ENCODE peak calls at places on chromosomes 12 and 14, in six cellular contexts. F, W, X, B, A and Y are unnamed samples.

GRCh38 chr14:33280646-33281045 is 342.0 kb downstream of the NPAS3 start:
- DNase-seq in B (no peak), W (no peak), F (no peak), A (no peak), X (no peak), Y (no peak)

GRCh38 chr14:31934767-31935266 is 142.3 kb upstream of the ARHGAP5 start:
- DNase-seq in B (no peak), F (no peak), A (peak; percentile 15), W (peak; percentile 31), X (peak; percentile 70), Y (no peak)

GRCh38 chr12:124792961-124793441 is 70.7 kb downstream of the SCARB1 start:
- DNase-seq in W (no peak), F (no peak), A (no peak), X (no peak), B (no peak), Y (no peak)

GRCh38 chr12:116717466-116718457 is 20.1 kb downstream of the SPRING1 start:
- DNase-seq in F (peak; percentile 55), A (peak; percentile 63), W (no peak), B (no peak), X (no peak), Y (peak; percentile 80)

GRCh38 chr12:56128669-56129209 is 672 bp downstream of the ESYT1 start:
- DNase-seq in F (peak; percentile 53), B (peak; percentile 85), W (peak; percentile 32), A (peak; percentile 37), X (peak; percentile 15), Y (no peak)

GRCh38 chr12:46450279-46450748 is 77.7 kb upstream of the SLC38A2 start:
- DNase-seq in A (peak; percentile 90), X (peak; percentile 76), F (peak; percentile 65), W (no peak), B (no peak), Y (peak; percentile 80)

GRCh38 chr14:104283197-104284106 is 145.1 kb downstream of the KIF26A start:
- DNase-seq in A (no peak), W (no peak), F (peak; percentile 36), X (no peak), B (peak; percentile 72), Y (peak; percentile 45)

GRCh38 chr12:3218150-3218845 is 141.1 kb downstream of the TSPAN9 start:
- DNase-seq in X (peak; percentile 45), W (no peak), B (no peak), A (peak; percentile 83), F (peak; percentile 59), Y (peak; percentile 76)

GRCh38 chr14:63501429-63501828 is 41.7 kb downstream of the PPP2R5E start:
- DNase-seq in F (no peak), X (no peak), B (no peak), W (no peak), A (no peak), Y (no peak)

GRCh38 chr12:50924131-50924438 is 28.3 kb upstream of the HIGD1C start:
- DNase-seq in A (no peak), W (no peak), F (no peak), X (no peak), B (no peak), Y (no peak)

GRCh38 chr12:93982847-93983315 is 165.5 kb upstream of the PLXNC1 start:
- DNase-seq in W (no peak), B (no peak), F (no peak), A (peak; percentile 27), X (no peak), Y (no peak)

GRCh38 chr14:103382375-103382774 is 2.8 kb upstream of the MARK3 start:
- DNase-seq in F (no peak), A (no peak), X (no peak), W (no peak), B (no peak), Y (no peak)

GRCh38 chr12:43590307-43590706 is 38.3 kb upstream of the ADAMTS20 start:
- DNase-seq in B (no peak), X (no peak), A (no peak), F (no peak), W (no peak), Y (no peak)

GRCh38 chr14:103233328-103233727 is 100.7 kb upstream of the EIF5 start:
- DNase-seq in F (no peak), W (no peak), A (no peak), X (no peak), B (no peak), Y (no peak)

GRCh38 chr12:108856428-108857157 is 790 bp downstream of the SSH1 start:
- DNase-seq in F (peak; percentile 85), B (peak; percentile 89), A (peak; percentile 90), X (peak; percentile 55), W (peak; percentile 59), Y (peak; percentile 88)

GRCh38 chr12:75759842-75760260 is 248.4 kb upstream of the KRR1 start:
- DNase-seq in B (no peak), X (no peak), F (no peak), W (no peak), A (no peak), Y (no peak)

GRCh38 chr14:77314043-77314442 is 6.6 kb downstream of the POMT2 start:
- DNase-seq in X (no peak), A (no peak), B (no peak), F (no peak), W (no peak), Y (no peak)

GRCh38 chr14:77313374-77313773 is 7.3 kb downstream of the POMT2 start:
- DNase-seq in W (no peak), X (no peak), F (no peak), B (no peak), A (no peak), Y (no peak)

GRCh38 chr14:77309122-77309521 is 11.6 kb downstream of the POMT2 start:
- DNase-seq in A (no peak), X (no peak), F (no peak), B (no peak), W (no peak), Y (no peak)

GRCh38 chr14:77310041-77310440 is 10.6 kb downstream of the POMT2 start:
- DNase-seq in A (no peak), X (no peak), F (no peak), W (no peak), B (no peak), Y (no peak)

DNA sequence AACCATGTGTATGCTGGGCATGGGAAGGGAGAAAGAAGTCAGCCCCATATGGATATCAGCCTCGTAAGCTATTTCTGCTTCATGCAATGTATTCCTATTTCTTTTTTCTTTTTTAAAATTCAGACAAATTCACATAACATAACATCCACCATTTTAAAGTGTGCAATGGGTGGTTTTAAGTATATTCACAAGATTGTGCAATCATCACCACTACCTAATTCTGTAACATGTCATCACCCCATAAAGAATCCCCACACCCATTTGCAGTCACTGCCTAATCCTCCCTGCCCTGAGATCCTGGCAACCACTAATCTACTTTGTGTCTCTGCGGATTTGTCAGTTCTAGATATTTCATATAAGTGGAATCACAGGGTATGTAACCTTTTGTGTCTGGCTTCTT is 9.5 kb downstream of the POMT2 start:
- DNase-seq in A (no peak), B (no peak), F (no peak), X (no peak), W (no peak), Y (no peak)
- H3K4me1 ChIP-seq in A (peaks cover 17% of the 10 kb centered on the region), B (no peaks in the 10 kb centered on the region), F (peaks cover 11% of the 10 kb centered on the region), X (peaks cover 20% of the 10 kb centered on the region), W (no peaks in the 10 kb centered on the region), Y (peaks cover 9% of the 10 kb centered on the region)

DNA sequence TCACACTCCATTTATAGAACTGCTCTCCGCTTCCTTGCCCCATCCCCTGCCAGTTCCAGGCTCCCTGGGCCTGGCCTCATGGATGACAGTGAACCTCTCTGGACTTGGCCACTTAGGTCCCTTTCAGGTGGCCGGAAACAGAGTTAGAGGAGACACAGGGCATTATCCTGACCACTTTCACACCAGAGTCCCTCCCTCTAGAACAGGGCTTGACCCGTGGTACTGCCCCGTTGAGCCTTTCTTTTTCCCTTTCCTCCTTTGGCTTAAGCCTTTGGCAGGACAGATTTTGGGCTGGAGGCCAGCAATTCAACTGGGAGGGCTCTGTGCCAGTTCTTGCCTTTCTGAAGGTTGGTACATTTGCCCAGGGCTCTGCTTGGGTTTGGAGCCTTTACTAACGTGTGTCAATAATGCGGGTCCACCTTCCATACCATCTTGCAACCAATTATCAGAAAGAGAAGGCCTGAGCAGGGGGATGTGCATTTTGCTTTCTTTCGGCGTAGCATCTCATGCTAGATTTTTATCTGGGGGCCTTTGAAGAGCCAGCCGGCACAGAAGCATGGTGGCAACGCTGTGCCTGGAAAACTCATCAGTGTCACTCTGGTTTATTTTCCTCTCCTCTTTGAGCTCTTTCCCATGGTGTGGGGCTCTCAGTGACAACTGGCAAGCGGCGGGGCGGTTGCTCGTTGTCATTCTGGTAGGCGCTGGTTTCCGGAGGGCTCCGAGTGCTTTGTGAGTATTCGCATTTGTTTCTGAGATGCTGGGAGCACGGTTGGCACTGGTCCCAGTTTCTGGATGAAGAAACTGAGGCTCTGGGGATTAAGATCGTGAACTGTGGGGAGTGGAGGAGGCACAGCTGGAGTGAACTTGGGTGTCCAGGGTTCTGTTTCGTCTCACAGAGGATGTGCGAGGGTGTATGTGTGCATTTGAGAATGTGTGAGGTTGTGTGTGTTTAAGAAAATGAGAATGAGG is 23.0 kb downstream of the TPCN1 start:
- DNase-seq in F (peak; percentile 70), B (peak; percentile 76), W (no peak), A (peak; percentile 93), X (no peak), Y (no peak)
- H3K4me1 ChIP-seq in F (peaks cover 78% of the 10 kb centered on the region), B (peaks cover 58% of the 10 kb centered on the region), W (no peaks in the 10 kb centered on the region), A (peaks cover 88% of the 10 kb centered on the region), X (peaks cover 9% of the 10 kb centered on the region), Y (peaks cover 46% of the 10 kb centered on the region)

GRCh38 chr14:64762044-64763034 is 58.1 kb downstream of the PLEKHG3 start:
- DNase-seq in A (peak; percentile 93), W (peak; percentile 55), B (peak; percentile 81), F (peak; percentile 65), X (peak; percentile 92), Y (peak; percentile 85)

GRCh38 chr14:64760916-64761315 is 56.7 kb downstream of the PLEKHG3 start:
- DNase-seq in F (peak; percentile 16), B (peak; percentile 54), W (no peak), A (no peak), X (no peak), Y (no peak)

GRCh38 chr14:64763089-64763782 is 59.0 kb downstream of the PLEKHG3 start:
- DNase-seq in W (no peak), F (peak; percentile 30), A (no peak), B (peak; percentile 43), X (no peak), Y (no peak)

GRCh38 chr14:64760146-64760755 is 56.0 kb downstream of the PLEKHG3 start:
- DNase-seq in W (peak; percentile 56), X (peak; percentile 62), F (peak; percentile 75), A (peak; percentile 49), B (peak; percentile 87), Y (no peak)

GRCh38 chr14:64761441-64762043 is 57.3 kb downstream of the PLEKHG3 start:
- DNase-seq in B (peak; percentile 52), X (no peak), A (peak; percentile 87), F (peak; percentile 35), W (no peak), Y (no peak)
- H3K4me1 ChIP-seq in B (peaks cover 23% of the 10 kb centered on the region), X (peaks cover 44% of the 10 kb centered on the region), A (peaks cover 41% of the 10 kb centered on the region), F (peaks cover 53% of the 10 kb centered on the region), W (peaks cover 93% of the 10 kb centered on the region), Y (peaks cover 27% of the 10 kb centered on the region)

DNA sequence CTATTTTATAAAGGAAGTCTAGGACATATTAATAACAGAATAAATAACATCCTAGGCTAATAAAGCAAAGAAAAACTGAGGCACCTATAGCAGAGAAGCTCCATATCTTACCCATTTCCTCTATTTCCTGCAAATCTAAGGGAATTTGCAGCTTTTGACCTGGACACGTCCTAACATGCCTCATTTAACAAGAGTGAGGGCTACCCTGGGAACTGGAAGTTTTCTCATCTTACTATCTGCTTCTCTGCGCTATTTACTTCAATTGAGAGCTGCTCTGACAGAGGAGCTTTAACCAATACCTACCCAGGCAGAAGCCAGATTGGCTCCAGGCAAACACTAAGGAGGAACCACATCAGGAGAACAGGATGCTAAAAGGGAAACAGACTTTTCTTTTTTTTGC is 5.7 kb downstream of the YBX3 start:
- DNase-seq in F (no peak), W (no peak), A (no peak), B (no peak), X (no peak), Y (no peak)
- H3K4me1 ChIP-seq in F (peaks cover 54% of the 10 kb centered on the region), W (peaks cover 25% of the 10 kb centered on the region), A (peaks cover 19% of the 10 kb centered on the region), B (peaks cover 39% of the 10 kb centered on the region), X (peaks cover 34% of the 10 kb centered on the region), Y (no peaks in the 10 kb centered on the region)